ENCODE peak calls at places on chromosome 10, in six cellular contexts. Q is IMR-90, X is mesenchymal stem cell, C is neuronal stem cell, R is H1, L is trophoblast cell. G is an unnamed sample.

GRCh38 chr10:130973127-130973839 is 338.2 kb downstream of the TCERG1L start:
- DNase-seq in Q (no peak), L (no peak), X (no peak), C (no peak), R (peak), G (no peak)

GRCh38 chr10:97903128-97904025 is 53.7 kb downstream of the GOLGA7B start:
- DNase-seq in X (no peak), L (no peak), Q (no peak), C (no peak), R (no peak), G (no peak)

GRCh38 chr10:132101529-132101928 is 35.8 kb downstream of the JAKMIP3 start:
- DNase-seq in Q (no peak), R (peak), X (no peak), L (no peak), C (no peak), G (peak)

GRCh38 chr10:46555366-46555712 is 1.1 kb downstream of the GPRIN2 start:
- DNase-seq in C (no peak), L (no peak), Q (no peak), X (no peak), R (no peak), G (peak)

GRCh38 chr10:12782537-12782936 is 219.0 kb downstream of the CCDC3 start:
- DNase-seq in X (peak), L (peak), R (peak), C (peak), Q (peak), G (peak)

GRCh38 chr10:102027261-102027660 is 28.7 kb downstream of the ARMH3 start:
- DNase-seq in Q (no peak), L (peak), X (no peak), R (no peak), C (no peak), G (no peak)

GRCh38 chr10:4267084-4267774 is 482.2 kb upstream of the KLF6 start:
- DNase-seq in L (no peak), C (no peak), R (no peak), X (no peak), Q (peak), G (no peak)

GRCh38 chr10:43120948-43121290 is 17.3 kb upstream of the CSGALNACT2 start:
- DNase-seq in R (no peak), X (peak), Q (peak), C (no peak), L (peak), G (no peak)

GRCh38 chr10:114526497-114527238 is 122.4 kb upstream of the AFAP1L2 start:
- DNase-seq in R (peak), L (peak), X (peak), C (peak), Q (peak), G (peak)

GRCh38 chr10:70378122-70378521 is 4.3 kb downstream of the LRRC20 start:
- DNase-seq in L (peak), X (peak), R (no peak), Q (peak), C (no peak), G (no peak)

GRCh38 chr10:70376436-70377378 is 5.7 kb downstream of the LRRC20 start:
- DNase-seq in L (no peak), X (peak), C (no peak), R (no peak), Q (no peak), G (no peak)

GRCh38 chr10:70379581-70380176 is 2.7 kb downstream of the LRRC20 start:
- DNase-seq in R (peak), Q (no peak), L (peak), X (no peak), C (no peak), G (peak)

GRCh38 chr10:70380350-70381135 is 1.9 kb downstream of the LRRC20 start:
- DNase-seq in X (no peak), L (no peak), C (no peak), Q (no peak), R (no peak), G (no peak)

DNA sequence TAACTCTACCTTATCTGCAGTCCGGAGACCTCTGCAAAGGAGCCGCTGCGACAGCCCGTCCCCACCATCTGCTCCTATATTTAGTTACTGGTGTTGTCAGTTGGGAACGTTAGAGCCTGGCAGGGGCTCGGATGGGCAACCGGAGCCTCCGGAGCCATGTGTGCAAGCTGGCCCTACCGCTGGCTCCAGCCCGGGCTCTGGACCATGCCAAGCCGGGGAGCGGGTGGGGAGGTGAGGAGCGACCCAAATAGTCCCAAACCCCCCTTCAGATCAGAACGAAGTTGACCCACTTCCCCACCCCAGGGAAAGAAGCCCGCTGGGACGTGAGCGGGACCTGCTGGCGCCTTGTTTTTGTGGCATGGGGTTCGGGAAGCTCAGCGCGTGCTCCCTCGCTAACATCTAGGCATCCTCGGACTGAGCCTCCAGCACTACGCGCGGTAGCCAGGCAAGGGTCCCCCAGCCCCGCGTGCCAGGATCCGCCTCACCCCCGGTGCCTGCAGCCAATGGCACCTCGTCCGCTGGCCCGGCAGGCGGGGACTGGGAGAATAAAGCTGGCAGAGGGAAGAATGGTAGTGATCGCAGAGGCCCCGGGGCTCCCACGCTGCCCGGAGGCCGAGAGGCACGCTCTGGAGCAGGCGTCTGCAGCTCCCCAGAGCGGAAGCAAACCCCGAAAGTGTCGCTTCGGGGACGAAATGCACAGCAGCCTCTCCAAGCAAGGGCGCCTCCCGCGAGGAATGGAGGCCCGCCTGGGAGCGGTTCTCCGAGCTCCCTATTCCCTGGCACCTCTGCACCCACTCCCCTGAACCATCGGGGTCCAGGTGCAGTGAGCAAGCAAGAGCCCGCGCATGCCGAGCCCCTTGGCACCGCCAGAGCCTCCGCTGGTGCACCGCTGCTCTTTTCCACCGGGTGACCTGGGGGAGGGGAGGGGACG is 669 bp downstream of the LRRC20 start:
- DNase-seq in C (no peak), Q (peak), R (peak), L (peak), X (peak), G (peak)
- H3K4ac ChIP-seq in C (no peak), Q (peak), R (peak), L (no peak), X (peak), G (no peak)

GRCh38 chr10:5761220-5761619 is 52.0 kb downstream of the GDI2 start:
- DNase-seq in C (no peak), Q (no peak), L (no peak), R (no peak), X (no peak), G (no peak)
- H4K91ac ChIP-seq in C (no peak), Q (no peak), L (no peak), R (no peak), X (no peak), G (no peak)

GRCh38 chr10:69848454-69848853 is 46.7 kb downstream of the COL13A1 start:
- DNase-seq in Q (no peak), R (no peak), C (no peak), X (no peak), L (no peak), G (no peak)
- H3K4ac ChIP-seq in Q (no peak), R (no peak), C (no peak), X (no peak), L (no peak), G (no peak)

DNA sequence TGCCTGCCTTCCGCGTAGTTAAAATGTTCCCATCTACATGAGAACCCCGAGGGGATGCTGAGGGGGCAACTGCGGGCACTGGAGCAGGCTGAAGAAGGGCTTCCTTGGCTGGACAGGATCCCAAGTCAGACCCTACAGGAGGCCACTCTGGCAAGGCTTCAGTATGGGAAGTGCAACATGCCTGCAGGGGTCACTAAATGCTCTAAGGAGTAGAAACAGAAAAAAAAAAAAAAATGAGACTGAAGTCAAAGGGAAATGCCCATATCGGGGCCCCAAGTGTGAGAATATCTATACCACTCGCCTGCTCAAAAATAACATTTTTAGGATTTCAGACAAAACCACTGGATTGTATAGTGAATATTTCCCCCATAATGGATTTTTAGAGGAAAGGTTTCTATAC is 33.5 kb downstream of the FAM204A start:
- DNase-seq in L (peak), R (no peak), C (no peak), Q (no peak), X (no peak), G (peak)
- H4K91ac ChIP-seq in L (no peak), R (no peak), C (no peak), Q (no peak), X (no peak), G (no peak)

GRCh38 chr10:124200011-124200410 is 106.6 kb upstream of the CHST15 start:
- DNase-seq in X (no peak), Q (no peak), L (no peak), R (no peak), C (no peak), G (no peak)
- H3K4ac ChIP-seq in X (no peak), Q (no peak), L (no peak), R (no peak), C (no peak), G (no peak)

DNA sequence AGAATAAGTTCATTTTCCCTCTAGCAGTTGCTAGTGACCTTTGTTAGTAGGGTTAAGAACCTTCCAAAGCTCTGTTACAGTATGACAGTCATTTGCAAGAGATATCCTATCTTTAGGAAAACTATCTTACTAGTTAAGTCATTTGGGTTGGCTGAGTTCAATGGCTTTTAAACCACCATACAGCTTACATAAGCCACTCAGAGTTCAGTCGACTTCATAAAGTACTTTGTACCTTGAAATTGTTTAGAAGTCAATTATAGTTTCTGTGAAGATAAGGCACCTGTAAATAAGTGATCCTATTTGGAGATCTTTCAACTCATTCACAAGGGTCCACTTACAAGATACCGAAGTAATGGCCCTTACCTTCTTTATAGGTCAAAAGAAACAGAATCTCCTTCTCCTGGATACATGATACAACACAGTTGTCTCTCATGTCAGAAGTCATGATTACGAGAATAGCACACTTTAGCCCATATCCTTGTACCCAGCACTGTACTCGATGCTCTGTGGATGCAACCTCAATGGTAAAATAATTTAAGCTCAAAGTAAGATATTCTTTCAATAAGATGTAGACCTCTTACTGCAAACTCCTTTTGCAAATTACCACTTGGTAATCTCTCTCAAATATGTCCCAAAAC is 11.9 kb upstream of the ABCC2 start:
- DNase-seq in Q (no peak), R (no peak), C (no peak), X (no peak), L (no peak), G (no peak)
- H4K91ac ChIP-seq in Q (no peak), R (no peak), C (no peak), X (no peak), L (no peak), G (no peak)

DNA sequence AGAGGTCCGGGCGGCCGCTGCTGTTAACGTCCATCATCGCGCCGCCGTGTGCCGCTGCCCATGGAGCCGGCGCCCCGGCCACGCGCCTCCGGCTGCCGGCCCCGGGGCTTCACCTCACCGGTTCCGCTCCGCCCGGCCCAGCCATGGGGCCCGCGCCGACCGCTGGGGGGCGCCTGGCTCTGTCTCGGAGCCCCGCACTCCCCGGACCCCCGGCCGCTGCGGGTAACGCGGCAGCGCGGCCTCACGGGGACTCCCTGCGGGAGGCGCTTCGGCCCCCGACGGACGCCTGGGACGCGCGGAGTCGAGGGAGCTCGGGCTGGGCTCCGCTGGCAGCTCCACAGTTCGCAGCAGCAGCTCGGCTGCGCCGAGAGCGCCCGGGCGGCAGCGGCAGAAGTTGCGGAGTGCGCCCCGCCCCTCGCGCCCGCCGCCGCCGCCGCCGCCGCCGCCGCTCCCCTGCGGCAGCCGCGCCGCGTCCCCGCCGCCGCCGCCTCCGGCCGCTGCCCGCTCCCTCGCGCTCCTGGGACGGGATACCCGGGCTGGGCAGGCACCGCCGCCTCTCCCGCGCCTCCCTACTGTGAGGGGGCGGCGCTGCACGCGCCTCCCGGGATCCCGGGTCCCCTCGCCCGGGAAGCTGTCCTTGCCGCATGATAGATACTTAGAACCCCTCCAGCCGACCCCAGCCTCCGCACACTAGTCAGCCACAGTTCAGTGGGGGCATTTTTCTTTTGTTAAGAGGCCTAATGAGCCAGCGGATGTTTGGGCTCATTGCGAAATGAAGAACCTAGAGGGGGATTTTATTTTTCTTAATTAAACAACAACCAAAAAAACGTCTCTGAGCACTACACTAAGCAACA is at the start of gene HTR7:
- DNase-seq in X (peak), R (peak), C (peak), L (peak), Q (peak), G (peak)
- H3K4ac ChIP-seq in X (peak), R (no peak), C (no peak), L (no peak), Q (peak), G (no peak)

GRCh38 chr10:90925078-90926029 is 4.5 kb upstream of the ANKRD1 start:
- DNase-seq in R (peak), X (no peak), Q (no peak), C (no peak), L (no peak), G (peak)

GRCh38 chr10:90930971-90931841 is 10.3 kb upstream of the ANKRD1 start:
- DNase-seq in C (no peak), R (no peak), X (peak), L (no peak), Q (peak), G (peak)

GRCh38 chr10:90929179-90929578 is 8.3 kb upstream of the ANKRD1 start:
- DNase-seq in C (no peak), L (no peak), X (no peak), R (no peak), Q (no peak), G (no peak)

GRCh38 chr10:90927293-90927692 is 6.4 kb upstream of the ANKRD1 start:
- DNase-seq in Q (no peak), R (no peak), X (no peak), C (no peak), L (no peak), G (no peak)

GRCh38 chr10:90930070-90930837 is 9.4 kb upstream of the ANKRD1 start:
- DNase-seq in C (peak), Q (peak), L (no peak), R (no peak), X (peak), G (peak)
- H4K91ac ChIP-seq in C (no peak), Q (peak), L (peak), R (no peak), X (peak), G (no peak)

DNA sequence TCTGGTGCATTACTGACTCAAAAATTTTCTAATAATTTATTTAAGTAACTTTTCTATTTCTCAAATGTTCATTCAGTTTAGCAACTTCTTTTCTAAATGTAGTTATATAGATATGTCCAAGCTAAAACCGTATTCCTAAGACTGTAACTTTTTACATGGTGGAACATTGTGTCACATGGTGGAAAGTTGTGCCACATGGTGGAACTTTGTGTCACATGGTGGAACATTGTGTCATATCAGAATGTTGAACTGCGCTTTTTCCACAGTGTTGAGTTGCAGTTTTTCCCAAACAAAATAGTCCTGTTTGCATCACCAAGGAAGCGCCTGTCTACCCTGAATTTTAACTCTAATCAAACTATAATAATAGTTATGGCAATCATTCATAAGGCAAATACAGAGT is 109.3 kb downstream of the ANKRD30A start:
- DNase-seq in R (no peak), L (no peak), X (no peak), Q (no peak), C (no peak), G (no peak)
- H3K4ac ChIP-seq in R (no peak), L (no peak), X (no peak), Q (no peak), C (no peak), G (no peak)

G was measured in H9.